ENCODE peak calls at places on chromosomes 6 and 20, in nine cellular contexts. Z is AG10803, B is hepatocyte, A is Peyer's patch, J is tibial artery, P is pancreas, G is AG04450, U is brain microvascular endothelial cell, O is GM12865. H is an unnamed sample.

GRCh38 chr6:5087389-5087788 is 2.2 kb downstream of the PPP1R3G start:
- DNase-seq in Z (no peak), B (no peak), A (no peak), J (peak), P (peak), G (no peak), U (no peak), O (no peak), H (no peak)

GRCh38 chr6:161922631-161923119 is 648.8 kb upstream of the AGPAT4 start:
- DNase-seq in Z (peak), B (peak), A (peak), J (no peak), P (peak), G (peak), U (peak), O (peak), H (peak)

GRCh38 chr20:25025986-25026605 is 31.8 kb downstream of the ACSS1 start:
- DNase-seq in Z (no peak), B (no peak), A (peak), J (peak), P (peak), G (no peak), U (no peak), O (no peak), H (no peak)

GRCh38 chr6:104019075-104019474 is 840.6 kb downstream of the HACE1 start:
- DNase-seq in Z (no peak), B (no peak), A (no peak), J (no peak), P (no peak), G (no peak), U (no peak), O (no peak), H (no peak)

GRCh38 chr6:132391391-132392291 is 9.6 kb downstream of the MOXD1 start:
- DNase-seq in Z (peak), B (peak), A (peak), J (no peak), P (no peak), G (peak), U (peak), O (no peak), H (peak)

GRCh38 chr6:28658475-28659249 is 133.0 kb downstream of the GPX5 start:
- DNase-seq in Z (peak), B (no peak), A (no peak), J (no peak), P (no peak), G (no peak), U (no peak), O (no peak), H (no peak)

GRCh38 chr6:43242908-43243648 is at the start of gene TTBK1:
- DNase-seq in Z (no peak), B (no peak), A (no peak), J (no peak), P (no peak), G (no peak), U (no peak), O (no peak), H (no peak)

GRCh38 chr6:13563009-13563408 is 11.4 kb upstream of the SIRT5 start:
- DNase-seq in Z (no peak), B (no peak), A (no peak), J (no peak), P (no peak), G (no peak), U (no peak), O (no peak), H (no peak)

GRCh38 chr6:7108196-7108963 is 619 bp downstream of the RREB1 start:
- DNase-seq in Z (peak), B (peak), A (peak), J (peak), P (peak), G (no peak), U (peak), O (peak), H (peak)

GRCh38 chr6:109013551-109014101 is 81.0 kb downstream of the SESN1 start:
- DNase-seq in Z (no peak), B (no peak), A (no peak), J (no peak), P (no peak), G (no peak), U (no peak), O (no peak), H (peak)

GRCh38 chr6:159762681-159763293 is 942 bp downstream of the ACAT2 start:
- DNase-seq in Z (no peak), B (peak), A (peak), J (peak), P (peak), G (no peak), U (no peak), O (peak), H (peak)

GRCh38 chr20:57192311-57192710 is 74.1 kb downstream of the BMP7 start:
- DNase-seq in Z (no peak), B (no peak), A (no peak), J (no peak), P (no peak), G (no peak), U (no peak), O (no peak), H (no peak)

GRCh38 chr20:8646716-8647115 is 422.2 kb upstream of the PLCB4 start:
- DNase-seq in Z (peak), B (no peak), A (no peak), J (no peak), P (no peak), G (peak), U (no peak), O (no peak), H (peak)

GRCh38 chr20:63979549-63980316 is at the start of gene SAMD10:
- DNase-seq in Z (no peak), B (peak), A (peak), J (peak), P (no peak), G (no peak), U (no peak), O (peak), H (peak)

GRCh38 chr20:25285091-25285647 is 37.3 kb downstream of the PYGB start:
- DNase-seq in Z (no peak), B (no peak), A (peak), J (peak), P (peak), G (no peak), U (no peak), O (no peak), H (peak)

GRCh38 chr6:70956451-70957283 is at the start of gene B3GAT2:
- DNase-seq in Z (peak), B (peak), A (no peak), J (peak), P (no peak), G (no peak), U (no peak), O (peak), H (peak)

GRCh38 chr20:52033313-52033712 is 158.3 kb downstream of the ZFP64 start:
- DNase-seq in Z (no peak), B (peak), A (no peak), J (no peak), P (no peak), G (no peak), U (no peak), O (no peak), H (peak)

GRCh38 chr6:81228912-81229540 is 523.5 kb downstream of the TENT5A start:
- DNase-seq in Z (peak), B (no peak), A (no peak), J (no peak), P (no peak), G (peak), U (peak), O (no peak), H (peak)

GRCh38 chr6:55082021-55082420 is 92.3 kb upstream of the HCRTR2 start:
- DNase-seq in Z (no peak), B (no peak), A (no peak), J (no peak), P (no peak), G (no peak), U (no peak), O (no peak), H (no peak)

GRCh38 chr6:17679726-17680125 is 27.0 kb downstream of the NUP153 start:
- DNase-seq in Z (no peak), B (no peak), A (no peak), J (no peak), P (no peak), G (no peak), U (no peak), O (no peak), H (no peak)

GRCh38 chr20:51767867-51768758 is at the start of gene ATP9A:
- DNase-seq in Z (peak), B (peak), A (peak), J (peak), P (peak), G (no peak), U (no peak), O (no peak), H (peak)

GRCh38 chr6:46491201-46491788 is at the start of gene RCAN2:
- DNase-seq in Z (peak), B (peak), A (peak), J (peak), P (peak), G (no peak), U (peak), O (peak), H (peak)

GRCh38 chr6:44342489-44342888 is at the start of gene SPATS1:
- DNase-seq in Z (no peak), B (peak), A (no peak), J (no peak), P (no peak), G (no peak), U (no peak), O (no peak), H (peak)

GRCh38 chr20:49813305-49813974 is 812 bp downstream of the SLC9A8 start:
- DNase-seq in Z (no peak), B (no peak), A (peak), J (no peak), P (no peak), G (no peak), U (no peak), O (no peak), H (no peak)

GRCh38 chr20:49812463-49813304 is at the start of gene SLC9A8:
- DNase-seq in Z (peak), B (peak), A (peak), J (peak), P (peak), G (no peak), U (peak), O (peak), H (peak)

GRCh38 chr20:49810491-49811190 is 2.0 kb upstream of the SLC9A8 start:
- DNase-seq in Z (no peak), B (no peak), A (peak), J (no peak), P (no peak), G (no peak), U (no peak), O (no peak), H (no peak)

GRCh38 chr20:49811825-49812462 is 684 bp upstream of the SLC9A8 start:
- DNase-seq in Z (no peak), B (peak), A (peak), J (no peak), P (no peak), G (no peak), U (peak), O (no peak), H (no peak)

DNA sequence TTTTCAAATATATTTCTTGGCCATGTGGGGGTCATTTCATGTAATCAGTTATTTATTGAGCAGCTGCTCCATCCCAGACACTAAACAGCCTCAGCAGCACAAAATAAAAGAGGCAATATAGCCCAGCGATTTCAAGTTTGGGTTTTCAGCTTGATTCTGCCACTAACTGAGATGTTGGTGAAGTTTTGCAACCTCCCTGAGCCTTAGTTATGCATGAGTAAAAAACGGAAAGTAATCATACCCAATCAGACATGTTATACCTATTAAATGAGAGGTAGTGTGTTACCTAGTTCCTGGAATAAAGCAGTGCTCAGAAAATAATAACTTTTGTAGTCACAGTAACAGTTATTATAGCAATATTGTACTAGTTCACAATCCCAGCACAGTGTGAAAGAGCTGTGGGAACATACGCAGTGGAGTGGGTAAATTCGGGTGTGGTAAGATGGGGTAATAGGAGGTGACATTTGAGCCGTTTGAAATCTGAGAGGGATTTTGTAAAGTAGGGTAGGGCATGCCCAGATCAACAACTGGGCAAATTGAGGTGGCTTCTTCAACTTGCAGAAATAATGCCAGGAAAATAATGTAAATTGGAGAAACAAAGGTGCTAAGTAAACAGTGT is 1.5 kb downstream of the SLC9A8 start:
- DNase-seq in Z (no peak), B (no peak), A (no peak), J (no peak), P (no peak), G (no peak), U (no peak), O (no peak), H (no peak)
- H3K4me3 ChIP-seq in Z (peak), B (no peak), A (no peak), J (peak), P (no peak), G (no peak), U (no peak), O (peak), H (no peak)

GRCh38 chr6:158418501-158418900 is 106.2 kb downstream of the TULP4 start:
- DNase-seq in Z (peak), B (no peak), A (no peak), J (no peak), P (no peak), G (no peak), U (no peak), O (no peak), H (peak)

GRCh38 chr6:158417760-158418098 is 105.5 kb downstream of the TULP4 start:
- DNase-seq in Z (peak), B (no peak), A (no peak), J (no peak), P (no peak), G (no peak), U (peak), O (no peak), H (peak)

GRCh38 chr6:158415666-158416065 is 103.4 kb downstream of the TULP4 start:
- DNase-seq in Z (no peak), B (no peak), A (no peak), J (no peak), P (no peak), G (no peak), U (no peak), O (no peak), H (no peak)

GRCh38 chr6:158414900-158415299 is 102.6 kb downstream of the TULP4 start:
- DNase-seq in Z (peak), B (no peak), A (no peak), J (no peak), P (no peak), G (peak), U (peak), O (no peak), H (peak)

DNA sequence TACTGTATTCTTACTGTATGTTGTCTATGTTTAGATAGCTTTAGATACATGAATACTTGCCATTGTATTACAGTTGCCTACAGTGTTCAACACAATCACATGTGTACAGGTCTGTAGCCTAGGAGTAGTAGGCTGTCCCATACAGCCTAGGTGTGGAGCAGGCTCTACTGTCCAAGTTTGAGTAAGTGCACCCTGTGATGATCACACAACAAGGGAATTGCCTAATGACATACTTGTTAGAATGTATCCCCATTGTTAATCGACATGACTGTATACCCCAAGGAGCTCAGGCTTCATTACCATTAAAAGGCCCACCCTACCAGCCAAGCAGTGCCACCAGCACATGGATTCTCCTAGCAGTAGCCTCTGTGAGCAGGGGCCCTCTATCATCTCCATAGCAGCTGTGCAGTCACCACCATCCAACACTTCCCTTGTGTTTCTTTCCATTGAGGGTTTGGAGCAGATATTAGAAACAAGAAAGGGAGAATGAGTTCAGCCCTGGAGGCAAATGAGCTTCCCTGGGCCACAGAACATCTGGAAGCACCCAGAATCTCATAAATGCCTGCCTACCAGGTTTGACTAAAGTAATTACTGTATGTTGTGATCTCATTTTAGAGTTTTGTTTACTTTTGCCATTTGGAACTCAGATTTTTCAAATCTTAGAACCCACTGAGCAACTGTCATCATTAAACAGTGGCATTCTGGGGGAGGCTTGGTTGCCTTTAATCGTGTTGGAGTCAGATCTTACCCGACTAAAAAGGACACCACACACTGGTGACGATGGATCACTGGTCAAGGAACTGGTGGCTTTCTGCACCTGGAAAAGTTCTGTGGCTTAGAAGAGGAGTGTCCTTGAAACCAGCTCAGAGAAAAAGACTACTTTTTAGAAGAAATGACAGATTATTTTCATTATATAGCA is 104.8 kb downstream of the TULP4 start:
- DNase-seq in Z (peak), B (no peak), A (no peak), J (no peak), P (no peak), G (no peak), U (no peak), O (no peak), H (no peak)
- TF ChIP-seq CTCF in Z (no peak), B (no peak), A (no peak), J (no peak), P (no peak), G (no peak), U (no peak), O (no peak), H (no peak)

GRCh38 chr6:31465185-31465536 is 32.8 kb upstream of the MICB start:
- DNase-seq in Z (no peak), B (no peak), A (no peak), J (no peak), P (no peak), G (no peak), U (no peak), O (no peak), H (no peak)

GRCh38 chr6:31464252-31465184 is 33.4 kb upstream of the MICB start:
- DNase-seq in Z (no peak), B (no peak), A (no peak), J (no peak), P (no peak), G (no peak), U (no peak), O (no peak), H (no peak)

GRCh38 chr6:31465718-31466117 is 32.2 kb upstream of the MICB start:
- DNase-seq in Z (no peak), B (no peak), A (no peak), J (no peak), P (no peak), G (no peak), U (no peak), O (no peak), H (no peak)

GRCh38 chr6:31462026-31462963 is 35.6 kb upstream of the MICB start:
- DNase-seq in Z (no peak), B (no peak), A (peak), J (no peak), P (no peak), G (no peak), U (no peak), O (no peak), H (peak)

DNA sequence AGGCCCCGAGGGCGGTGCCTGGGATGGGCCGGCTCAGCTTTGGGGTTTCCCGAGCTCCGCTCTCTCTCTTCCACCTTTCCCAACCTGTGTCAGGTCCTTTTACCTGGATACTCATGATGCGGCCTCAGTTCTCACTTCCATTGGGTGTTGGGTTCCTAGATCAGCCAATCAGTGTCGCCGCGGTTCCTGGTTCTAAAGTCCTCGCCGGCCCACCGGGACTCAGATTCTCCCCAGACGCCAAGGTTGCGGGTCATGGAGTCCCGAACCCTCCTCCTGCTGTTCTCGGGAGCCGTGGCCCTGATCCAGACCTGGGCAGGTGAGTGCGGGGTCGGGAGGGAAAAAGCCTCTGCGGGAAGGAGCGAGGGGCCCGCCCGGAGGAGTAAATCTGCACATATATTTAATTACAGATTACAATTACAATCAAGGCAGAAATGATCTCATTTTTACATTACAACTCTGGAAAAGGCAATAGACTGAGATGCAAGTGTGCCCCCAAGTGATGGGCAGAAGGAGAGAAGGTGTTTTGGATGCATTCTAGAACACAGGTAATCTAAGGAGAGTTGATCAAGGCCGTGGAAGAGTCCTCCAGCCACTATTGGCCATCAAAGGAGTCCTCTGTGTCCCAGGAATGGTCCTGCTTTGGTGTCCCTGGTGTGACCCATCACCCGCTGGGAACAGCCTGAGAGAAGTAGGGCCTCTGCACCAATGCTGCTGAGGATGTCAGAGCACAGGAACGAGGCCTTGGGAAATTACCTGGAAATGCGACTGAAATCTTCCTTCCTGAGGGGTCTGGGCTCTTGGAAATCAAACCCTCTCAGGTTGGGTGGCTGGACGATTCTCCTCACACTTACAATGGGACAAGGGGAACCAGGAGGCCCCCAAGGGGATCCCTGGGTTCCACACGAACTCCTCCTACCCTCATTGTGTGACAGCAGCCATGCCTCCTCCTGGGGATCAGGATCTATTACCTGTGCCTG is 34.7 kb upstream of the MICB start:
- DNase-seq in Z (peak), B (peak), A (peak), J (peak), P (peak), G (no peak), U (peak), O (peak), H (peak)
- H3K4me3 ChIP-seq in Z (peak), B (no peak), A (peak), J (peak), P (peak), G (no peak), U (peak), O (peak), H (peak)

DNA sequence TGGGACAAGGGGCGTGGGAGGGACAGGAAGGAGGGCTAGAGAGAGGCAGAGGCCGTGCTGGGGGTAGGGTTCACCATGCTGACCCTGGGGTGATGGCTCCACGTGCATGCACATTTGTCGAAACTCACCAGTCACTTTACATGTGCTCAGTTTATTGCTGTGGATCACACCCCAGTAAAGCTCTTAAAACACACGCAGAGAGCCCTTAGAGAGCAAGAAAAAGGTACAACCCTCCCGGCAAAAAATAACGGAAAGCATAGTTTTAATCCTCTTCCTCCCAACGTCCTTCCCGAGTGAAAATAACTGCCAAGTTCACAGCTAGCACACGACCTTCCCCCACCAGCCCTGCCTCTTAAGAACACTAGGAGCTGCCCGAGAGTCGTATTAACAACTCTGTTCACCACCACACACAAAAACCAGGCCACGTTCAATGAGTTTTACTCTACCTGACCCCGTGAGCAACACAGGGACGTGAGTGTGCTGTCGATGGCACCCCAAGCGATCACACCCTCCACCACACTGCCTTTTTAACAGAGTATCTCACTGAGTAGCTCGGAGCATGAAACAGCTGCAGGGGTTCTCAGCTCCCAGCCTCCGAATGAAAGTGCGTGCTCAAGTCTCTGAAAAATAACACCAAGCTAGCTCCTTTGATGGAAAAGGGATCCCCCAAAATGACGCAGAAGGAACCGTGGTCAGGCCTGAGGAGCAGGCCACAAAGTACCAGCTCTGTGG is 39.7 kb downstream of the TAF4 start:
- DNase-seq in Z (peak), B (peak), A (no peak), J (no peak), P (no peak), G (peak), U (peak), O (no peak), H (peak)
- TF ChIP-seq CTCF in Z (peak), B (peak), A (peak), J (peak), P (peak), G (peak), U (peak), O (no peak), H (peak)